ENCODE peak calls at places on chromosomes 1 and 21, in seven cellular contexts. R is H1, W is IMR-90, V is H9, E is neuronal stem cell, H is trophoblast cell, D is mesendoderm. T is an unnamed sample.

GRCh38 chr21:42581676-42582371 is 68.2 kb downstream of the SLC37A1 start:
- DNase-seq in R (no peak), W (no peak), V (no peak), E (no peak), H (no peak), D (no peak), T (no peak)

GRCh38 chr1:151718011-151718431 is 1.4 kb upstream of the CELF3 start:
- DNase-seq in R (no peak), W (no peak), V (no peak), E (no peak), H (no peak), D (no peak), T (no peak)

GRCh38 chr1:74767490-74767889 is 34.5 kb downstream of the TYW3 start:
- DNase-seq in R (peak; percentile 57), W (peak; percentile 2), V (peak; percentile 70), E (no peak), H (no peak), D (peak; percentile 77), T (peak; percentile 1)

GRCh38 chr1:38114231-38114630 is 67.6 kb upstream of the POU3F1 start:
- DNase-seq in R (no peak), W (no peak), V (no peak), E (no peak), H (no peak), D (no peak), T (no peak)

GRCh38 chr1:234604726-234605492 is 5.1 kb downstream of the IRF2BP2 start:
- DNase-seq in R (no peak), W (peak; percentile 83), V (no peak), E (no peak), H (no peak), D (no peak), T (peak; percentile 62)

GRCh38 chr1:176880954-176881595 is 283.4 kb downstream of the ASTN1 start:
- DNase-seq in R (peak; percentile 90), W (peak; percentile 62), V (peak; percentile 81), E (peak; percentile 85), H (peak; percentile 72), D (peak; percentile 88), T (peak; percentile 68)

GRCh38 chr1:167522246-167522645 is 3.9 kb upstream of the CD247 start:
- DNase-seq in R (no peak), W (no peak), V (no peak), E (no peak), H (no peak), D (no peak), T (peak; percentile 37)

GRCh38 chr1:175536369-175536768 is 207.0 kb downstream of the TNR start:
- DNase-seq in R (no peak), W (no peak), V (no peak), E (no peak), H (no peak), D (no peak), T (peak; percentile 97)

GRCh38 chr1:245084551-245084950 is 70.2 kb upstream of the KIF26B start:
- DNase-seq in R (no peak), W (peak; percentile 49), V (no peak), E (no peak), H (peak; percentile 63), D (no peak), T (peak; percentile 51)

GRCh38 chr1:192516776-192517297 is 58.7 kb upstream of the RGS1 start:
- DNase-seq in R (no peak), W (no peak), V (no peak), E (no peak), H (peak; percentile 4), D (no peak), T (peak; percentile 90)

GRCh38 chr1:39412892-39413291 is 78.5 kb upstream of the BMP8A start:
- DNase-seq in R (no peak), W (no peak), V (no peak), E (no peak), H (no peak), D (no peak), T (no peak)

GRCh38 chr1:9537863-9538668 is 1.2 kb upstream of the SLC25A33 start:
- DNase-seq in R (no peak), W (no peak), V (no peak), E (no peak), H (no peak), D (no peak), T (no peak)

GRCh38 chr1:114757455-114758250 is at the start of gene CSDE1:
- DNase-seq in R (peak; percentile 95), W (peak; percentile 99), V (peak; percentile 98), E (peak; percentile 96), H (peak; percentile 100), D (peak; percentile 100), T (peak; percentile 99)

GRCh38 chr1:204334455-204334854 is 25.3 kb downstream of the PLEKHA6 start:
- DNase-seq in R (no peak), W (no peak), V (no peak), E (no peak), H (no peak), D (no peak), T (no peak)

GRCh38 chr1:156898151-156898550 is 4.6 kb downstream of the PEAR1 start:
- DNase-seq in R (no peak), W (peak; percentile 72), V (no peak), E (no peak), H (no peak), D (no peak), T (peak; percentile 87)

GRCh38 chr21:42191978-42192595 is 26.9 kb upstream of the ABCG1 start:
- DNase-seq in R (no peak), W (no peak), V (no peak), E (no peak), H (no peak), D (no peak), T (no peak)

GRCh38 chr1:19700046-19700777 is 35.5 kb downstream of the HTR6 start:
- DNase-seq in R (no peak), W (no peak), V (no peak), E (no peak), H (no peak), D (no peak), T (no peak)

GRCh38 chr1:59742526-59742925 is 72.2 kb upstream of the HOOK1 start:
- DNase-seq in R (no peak), W (no peak), V (no peak), E (no peak), H (no peak), D (no peak), T (no peak)

GRCh38 chr1:201552941-201553341 is 14.0 kb downstream of the NAV1 start:
- DNase-seq in R (no peak), W (peak; percentile 76), V (no peak), E (no peak), H (no peak), D (no peak), T (peak; percentile 74)

GRCh38 chr1:197224160-197224559 is 43.9 kb upstream of the CRB1 start:
- DNase-seq in R (no peak), W (no peak), V (no peak), E (no peak), H (no peak), D (no peak), T (no peak)

GRCh38 chr1:229412056-229412455 is 21.8 kb downstream of the ACTA1 start:
- DNase-seq in R (no peak), W (no peak), V (peak; percentile 56), E (no peak), H (no peak), D (no peak), T (no peak)

GRCh38 chr1:217135987-217136894 is 413.0 kb upstream of the ESRRG start:
- DNase-seq in R (peak; percentile 64), W (no peak), V (peak; percentile 54), E (peak; percentile 26), H (no peak), D (peak; percentile 51), T (no peak)

GRCh38 chr1:247518613-247518891 is 17.7 kb downstream of the OR2C3 start:
- DNase-seq in R (no peak), W (no peak), V (no peak), E (no peak), H (no peak), D (no peak), T (no peak)

GRCh38 chr1:247517795-247518612 is 18.2 kb downstream of the OR2C3 start:
- DNase-seq in R (no peak), W (no peak), V (peak; percentile 31), E (no peak), H (no peak), D (no peak), T (no peak)
- H3K4me1 ChIP-seq in R (no peaks in the 10 kb centered on the region), W (no peaks in the 10 kb centered on the region), V (no peaks in the 10 kb centered on the region), E (no peaks in the 10 kb centered on the region), H (no peaks in the 10 kb centered on the region), D (no peaks in the 10 kb centered on the region), T (peaks cover 1% of the 10 kb centered on the region)

DNA sequence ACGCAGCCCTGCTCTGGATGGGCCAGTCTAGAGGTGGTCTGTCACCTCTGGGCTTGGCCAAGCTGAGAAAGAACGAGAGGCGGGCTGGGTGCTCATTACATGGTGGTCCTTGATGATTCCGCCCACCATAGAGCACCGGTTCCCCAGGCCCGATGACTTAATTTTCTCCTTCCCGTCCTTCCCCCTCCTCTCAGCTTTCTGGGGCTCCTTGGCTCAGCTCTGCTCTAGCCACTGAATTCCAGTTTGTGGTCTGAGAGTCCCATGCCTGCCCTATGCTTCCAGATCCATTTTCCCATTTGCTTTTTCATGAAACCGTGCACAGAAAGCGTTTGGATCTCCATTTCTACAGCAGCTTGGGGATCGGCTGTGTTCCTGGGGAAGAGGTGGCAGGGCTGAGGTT is 318.5 kb upstream of the C1orf174 start:
- DNase-seq in R (no peak), W (no peak), V (no peak), E (no peak), H (no peak), D (no peak), T (no peak)
- H3K4ac ChIP-seq in R (no peak overlapping the region), W (no peak overlapping the region), V (no peak overlapping the region), E (no peak overlapping the region), H (no peak overlapping the region), D (no peak overlapping the region), T (no peak overlapping the region)

DNA sequence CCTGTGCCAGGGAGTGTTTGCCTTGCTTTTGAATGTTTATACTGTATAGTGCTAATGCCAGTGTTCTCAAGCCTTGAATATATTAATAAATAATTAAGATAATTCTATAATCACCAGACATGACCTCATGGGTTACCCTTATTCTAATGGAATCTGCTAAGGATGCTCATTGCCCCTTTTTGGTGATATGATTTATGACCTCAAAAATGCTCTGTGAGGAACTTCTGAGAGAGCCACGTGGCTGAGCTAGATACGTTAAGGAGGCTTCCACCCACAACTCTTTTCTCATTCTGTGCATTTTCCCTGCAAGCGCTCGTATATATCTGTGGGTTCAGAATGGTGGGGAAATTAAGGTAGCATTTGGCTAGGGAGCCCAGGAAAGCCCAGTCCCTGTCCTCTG is 19.6 kb upstream of the SLC30A1 start:
- DNase-seq in R (no peak), W (no peak), V (no peak), E (no peak), H (no peak), D (no peak), T (no peak)
- H3K9ac ChIP-seq in R (no peak overlapping the region), W (no peak overlapping the region), V (no peak overlapping the region), E (no peak overlapping the region), H (no peak overlapping the region), D (no peak overlapping the region), T (no peak overlapping the region)

DNA sequence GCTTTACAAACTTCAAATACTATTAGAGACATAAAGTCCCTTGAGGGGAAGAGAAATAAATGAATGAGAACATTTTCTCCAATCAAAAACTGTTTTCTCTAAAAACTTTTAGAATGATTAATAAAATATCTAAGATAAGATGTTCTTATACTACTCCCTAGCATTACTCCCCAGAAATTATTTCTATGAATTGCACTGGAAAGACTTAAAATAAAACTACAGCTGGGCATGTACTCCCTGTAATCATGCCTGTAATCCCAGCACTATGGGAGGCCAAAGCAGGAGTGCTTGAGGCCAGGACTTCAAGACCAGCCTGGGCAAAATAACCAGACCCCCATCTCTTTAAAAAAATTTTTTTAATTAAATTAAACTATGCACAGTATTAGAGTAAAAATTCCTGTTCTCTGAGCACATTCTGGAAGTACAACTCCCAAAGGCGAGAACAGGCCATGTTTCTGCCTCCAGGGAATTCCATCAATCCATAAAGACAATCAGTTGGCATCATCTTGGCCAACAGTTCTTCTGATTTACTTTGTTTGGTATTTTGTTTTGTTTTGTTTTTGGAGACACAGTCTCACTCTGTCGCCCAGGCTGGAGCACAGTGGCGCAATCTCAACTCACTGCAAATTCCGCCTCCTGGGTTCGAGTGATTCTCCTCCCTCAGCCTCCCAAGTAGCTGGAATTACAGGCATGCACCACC is 77.9 kb downstream of the TGFBR3 start:
- DNase-seq in R (no peak), W (no peak), V (no peak), E (no peak), H (peak; percentile 86), D (no peak), T (no peak)
- H3K4me1 ChIP-seq in R (no peaks in the 10 kb centered on the region), W (peaks cover 13% of the 10 kb centered on the region), V (peaks cover 2% of the 10 kb centered on the region), E (peaks cover 8% of the 10 kb centered on the region), H (peaks cover 4% of the 10 kb centered on the region), D (no peaks in the 10 kb centered on the region), T (peaks cover 18% of the 10 kb centered on the region)